ENCODE peak calls at places on chromosomes 7 and 10, in ten cellular contexts. A is GM19239; J is C1 segment of cervical spinal cord; C is H54; Q is IMR-90; X is RWPE1; N is activated naive CD8-positive, alpha-beta T cell treated with anti-CD3 and anti-CD28 coated beads, Interleukin-2, amount 50 U/mL, for 24 hours; I is GDM1; W is stimulated activated effector memory CD8-positive, alpha-beta T cell treated with anti-CD3 and anti-CD28 coated beads, Interleukin-12 subunit alpha, Interleukin-12 subunit beta, amount 100 ng/mL, for 72 hours; D is GM04504. S is an unnamed sample.

GRCh38 chr10:133043541-133044225 is 44.0 kb upstream of the ADGRA1 start:
- DNase-seq in D (no peak), N (no peak), A (no peak), C (no peak), X (no peak), W (no peak), J (no peak), I (no peak), Q (no peak), S (no peak)

GRCh38 chr10:112332509-112333228 is 41.2 kb upstream of the ACSL5 start:
- DNase-seq in A (no peak), Q (no peak), D (no peak), N (peak; percentile 21), I (no peak), X (no peak), C (no peak), J (no peak), W (no peak), S (no peak)

GRCh38 chr10:24262929-24263653 is 54.2 kb downstream of the KIAA1217 start:
- DNase-seq in X (no peak), A (no peak), W (no peak), N (no peak), J (no peak), D (no peak), I (no peak), C (no peak), Q (no peak), S (no peak)

GRCh38 chr10:42594246-42594650 is 44.1 kb downstream of the ZNF33B start:
- DNase-seq in A (no peak), X (peak; percentile 8), J (no peak), Q (peak; percentile 92), W (no peak), C (no peak), I (no peak), D (no peak), N (no peak), S (no peak)

GRCh38 chr10:68578945-68579344 is 18.8 kb downstream of the TET1 start:
- DNase-seq in D (no peak), I (no peak), W (no peak), C (no peak), J (no peak), Q (peak; percentile 62), N (no peak), A (no peak), X (no peak), S (no peak)

GRCh38 chr7:148242271-148242801 is 348.2 kb upstream of the C7orf33 start:
- DNase-seq in W (no peak), Q (peak; percentile 16), I (no peak), J (peak; percentile 19), X (peak; percentile 48), C (peak; percentile 42), A (peak; percentile 48), D (peak; percentile 10), N (no peak), S (no peak)

GRCh38 chr7:2791390-2791789 is 52.7 kb downstream of the GNA12 start:
- DNase-seq in D (no peak), C (no peak), W (no peak), A (no peak), I (no peak), X (no peak), N (no peak), J (no peak), Q (no peak), S (no peak)

GRCh38 chr7:39637963-39638485 is 14.7 kb downstream of the RALA start:
- DNase-seq in J (no peak), A (no peak), X (no peak), D (no peak), N (no peak), I (no peak), W (no peak), C (no peak), Q (no peak), S (no peak)